ENCODE peak calls at places on chromosomes 12 and 14, in ten cellular contexts. X, B, E, C, Q, G, D, T, R and I are unnamed samples.

GRCh38 chr12:67663121-67663520 is 14.6 kb downstream of the DYRK2 start:
- DNase-seq in G (no peak), E (no peak), X (no peak), R (no peak), C (no peak), B (peak), D (no peak), T (peak), Q (no peak), I (peak)

GRCh38 chr12:109099426-109100020 is 2.1 kb downstream of the UNG start:
- DNase-seq in E (no peak), T (no peak), Q (no peak), G (no peak), R (no peak), D (no peak), B (no peak), C (no peak), X (no peak), I (no peak)

GRCh38 chr14:59422069-59422881 is 42.9 kb downstream of the GPR135 start:
- DNase-seq in T (peak), C (no peak), B (no peak), X (no peak), R (no peak), E (no peak), D (no peak), Q (peak), G (no peak), I (peak)

GRCh38 chr12:112473056-112473455 is 54.3 kb downstream of the PTPN11 start:
- DNase-seq in Q (no peak), B (no peak), G (no peak), R (no peak), E (no peak), X (no peak), D (no peak), C (no peak), T (no peak), I (no peak)

GRCh38 chr14:96722751-96723150 is 74.4 kb upstream of the VRK1 start:
- DNase-seq in E (no peak), G (no peak), R (no peak), B (no peak), X (no peak), Q (no peak), D (no peak), C (no peak), T (no peak), I (no peak)

GRCh38 chr12:34301251-34302130 is 279.2 kb downstream of the ALG10 start:
- DNase-seq in T (no peak), C (no peak), Q (no peak), D (no peak), E (no peak), R (no peak), X (no peak), G (no peak), B (no peak), I (no peak)

GRCh38 chr14:65637780-65638179 is 225.2 kb downstream of the FUT8 start:
- DNase-seq in T (peak), R (no peak), C (no peak), D (no peak), G (no peak), Q (no peak), E (no peak), B (no peak), X (no peak), I (no peak)

GRCh38 chr12:6786416-6787094 is 2.8 kb upstream of the CD4 start:
- DNase-seq in G (no peak), D (no peak), Q (no peak), T (no peak), C (no peak), B (no peak), X (no peak), R (peak), E (no peak), I (no peak)

GRCh38 chr12:13124661-13125505 is 21.4 kb upstream of the GSG1 start:
- DNase-seq in E (no peak), Q (no peak), R (no peak), X (no peak), G (no peak), C (no peak), D (no peak), B (no peak), T (peak), I (peak)

GRCh38 chr12:32535260-32535999 is 136.1 kb downstream of the FGD4 start:
- DNase-seq in B (no peak), Q (no peak), G (peak), E (peak), D (peak), R (no peak), X (peak), C (peak), T (peak), I (peak)

GRCh38 chr14:24011051-24011450 is 22.3 kb downstream of the DHRS4L2 start:
- DNase-seq in B (no peak), T (no peak), Q (no peak), G (no peak), C (no peak), D (no peak), E (no peak), R (no peak), X (no peak), I (no peak)

GRCh38 chr14:75182820-75183219 is 6.4 kb upstream of the TMED10 start:
- DNase-seq in B (peak), C (no peak), T (peak), X (no peak), G (no peak), R (no peak), D (no peak), Q (no peak), E (peak), I (peak)

GRCh38 chr12:71610036-71610795 is 53.4 kb downstream of the ZFC3H1 start:
- DNase-seq in E (no peak), X (no peak), T (no peak), C (no peak), B (no peak), G (no peak), D (no peak), R (no peak), Q (no peak), I (no peak)

GRCh38 chr14:91154851-91155625 is 41.2 kb downstream of the DGLUCY start:
- DNase-seq in D (no peak), Q (no peak), X (peak), G (no peak), B (no peak), C (no peak), R (no peak), T (peak), E (peak), I (peak)

GRCh38 chr14:60760209-60760608 is 25.6 kb downstream of the MNAT1 start:
- DNase-seq in R (no peak), T (no peak), E (no peak), G (no peak), X (no peak), Q (no peak), D (no peak), C (no peak), B (no peak), I (no peak)

GRCh38 chr12:112964915-112965314 is 13.4 kb upstream of the OAS2 start:
- DNase-seq in X (no peak), B (no peak), D (no peak), E (no peak), Q (no peak), C (no peak), T (no peak), R (no peak), G (no peak), I (no peak)

GRCh38 chr12:105922670-105923102 is 216.1 kb downstream of the NUAK1 start:
- DNase-seq in R (no peak), T (peak), D (no peak), Q (no peak), G (no peak), X (no peak), C (no peak), E (no peak), B (no peak), I (peak)

GRCh38 chr12:40344312-40344711 is 119.5 kb downstream of the LRRK2 start:
- DNase-seq in D (no peak), X (no peak), B (no peak), G (no peak), E (no peak), T (no peak), R (no peak), Q (no peak), C (no peak), I (no peak)

GRCh38 chr14:33930464-33930863 is 20.4 kb downstream of the EGLN3 start:
- DNase-seq in G (no peak), B (no peak), D (no peak), C (no peak), X (no peak), E (no peak), Q (no peak), T (peak), R (no peak), I (no peak)

GRCh38 chr12:124085419-124085818 is 112.4 kb downstream of the ZNF664 start:
- DNase-seq in G (no peak), T (no peak), D (no peak), C (no peak), R (no peak), E (no peak), X (no peak), Q (no peak), B (no peak), I (no peak)

GRCh38 chr12:107200394-107200793 is 107.0 kb upstream of the CRY1 start:
- DNase-seq in E (no peak), R (no peak), G (no peak), B (no peak), D (no peak), C (no peak), Q (no peak), X (no peak), T (peak), I (peak)

GRCh38 chr12:131087302-131087818 is 133.7 kb downstream of the ADGRD1 start:
- DNase-seq in B (no peak), X (no peak), G (peak), R (no peak), Q (no peak), E (no peak), T (no peak), D (peak), C (no peak), I (no peak)

GRCh38 chr12:126469211-126469610 is 1404.0 kb downstream of the AACS start:
- DNase-seq in T (no peak), D (no peak), C (no peak), E (no peak), R (no peak), B (peak), G (no peak), Q (no peak), X (no peak), I (no peak)

GRCh38 chr12:114662512-114663177 is 21.3 kb downstream of the TBX3 start:
- DNase-seq in C (no peak), T (peak), R (peak), D (peak), X (peak), B (peak), Q (peak), E (peak), G (peak), I (peak)

GRCh38 chr12:96623155-96623554 is 133.8 kb downstream of the CFAP54 start:
- DNase-seq in E (no peak), T (no peak), G (no peak), Q (no peak), C (no peak), X (no peak), R (no peak), B (no peak), D (no peak), I (no peak)

GRCh38 chr12:20950248-20950647 is 139.7 kb downstream of the SLCO1B3 start:
- DNase-seq in C (no peak), D (no peak), Q (no peak), R (no peak), T (peak), E (no peak), G (no peak), B (no peak), X (no peak), I (peak)

GRCh38 chr14:63203618-63204406 is 431 bp upstream of the RHOJ start:
- DNase-seq in C (peak), E (peak), Q (no peak), T (peak), D (peak), G (peak), B (peak), X (peak), R (no peak), I (peak)
- TF ChIP-seq CTCF in C (peak), E (no peak), Q (no peak), T (peak), D (no peak), G (peak), B (peak), X (no peak), R (no peak), I (peak)

DNA sequence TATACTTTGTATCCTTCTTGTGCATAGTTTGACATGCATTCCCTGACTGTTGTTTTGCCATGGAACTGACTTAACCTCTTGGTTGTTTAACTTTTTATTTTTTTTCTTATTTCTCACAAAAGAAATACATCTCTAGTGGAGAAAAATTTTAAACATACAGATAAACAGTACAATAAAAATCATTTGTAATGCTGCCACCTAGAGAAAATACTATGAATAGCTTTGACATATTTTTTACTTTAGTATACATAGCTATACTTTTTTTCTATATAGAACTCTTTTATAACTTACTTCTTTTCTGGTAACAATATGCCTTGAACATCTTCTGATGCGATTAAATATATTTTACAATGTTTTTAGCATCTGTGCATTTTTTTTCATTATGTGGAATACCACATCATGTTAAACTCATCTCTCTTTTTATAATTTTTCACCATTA is 184.5 kb downstream of the AKAP6 start:
- DNase-seq in Q (no peak), D (no peak), E (no peak), C (no peak), R (no peak), G (no peak), X (no peak), B (no peak), T (peak), I (peak)
- TF ChIP-seq CTCF in Q (peak), D (peak), E (peak), C (peak), R (no peak), G (peak), X (no peak), B (peak), T (peak), I (peak)

DNA sequence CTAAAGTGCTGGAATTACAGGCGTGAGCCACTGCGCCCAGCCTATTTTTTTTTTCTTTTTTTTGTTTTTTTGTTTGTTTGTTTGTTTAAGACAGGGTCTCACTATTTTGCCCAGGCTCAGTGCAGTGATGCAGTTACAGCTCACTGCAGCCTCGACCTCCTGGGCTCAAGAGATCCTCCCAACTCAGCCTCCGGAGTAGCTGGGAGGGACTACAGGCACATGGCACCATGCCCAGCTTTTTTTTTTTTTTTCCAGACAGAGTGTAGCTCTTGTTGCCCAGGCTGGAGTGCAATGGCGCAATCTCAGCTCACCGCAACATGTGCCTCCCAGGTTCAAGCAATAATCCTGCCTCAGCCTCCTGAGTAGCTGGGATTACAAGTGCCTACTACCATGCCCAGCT is 5.8 kb upstream of the ITFG2 start:
- DNase-seq in T (peak), Q (no peak), X (no peak), E (no peak), B (no peak), R (no peak), G (no peak), C (no peak), D (no peak), I (peak)
- TF ChIP-seq CTCF in T (no peak), Q (no peak), X (no peak), E (no peak), B (no peak), R (no peak), G (no peak), C (no peak), D (no peak), I (no peak)

GRCh38 chr14:105945891-105946290 is 419.5 kb downstream of the TMEM121 start:
- DNase-seq in Q (no peak), R (peak), T (no peak), G (peak), X (peak), C (no peak), B (no peak), D (no peak), E (no peak), I (no peak)
- TF ChIP-seq CTCF in Q (no peak), R (no peak), T (no peak), G (no peak), X (no peak), C (no peak), B (no peak), D (no peak), E (no peak), I (no peak)

DNA sequence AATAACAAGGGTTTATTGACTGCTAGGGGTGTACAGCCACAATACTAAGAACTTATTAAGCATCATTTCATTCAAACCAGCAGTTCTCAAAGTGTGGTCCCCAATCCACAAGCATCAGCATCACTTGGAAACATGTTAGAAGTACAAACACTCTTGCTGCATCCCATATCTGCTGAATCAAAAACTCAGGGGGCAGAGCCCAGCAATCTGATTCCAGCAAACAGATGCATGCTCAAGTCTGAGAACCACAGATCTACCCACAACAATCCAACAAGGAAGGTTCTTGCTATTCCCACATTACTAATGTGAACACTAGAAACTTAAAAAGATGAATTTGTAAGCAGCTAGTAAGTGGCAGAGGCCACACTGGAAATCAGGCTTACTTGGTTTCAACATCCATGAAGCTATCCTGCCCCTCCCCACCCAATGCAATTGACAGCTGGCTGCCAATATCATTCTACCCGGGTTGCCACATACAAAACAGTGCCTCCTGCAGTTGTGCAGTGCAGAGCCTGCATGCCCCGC is 6.2 kb downstream of the KRT77 start:
- DNase-seq in T (no peak), C (no peak), X (no peak), G (no peak), B (no peak), E (no peak), D (no peak), R (no peak), Q (no peak), I (no peak)
- TF ChIP-seq CTCF in T (no peak), C (no peak), X (no peak), G (no peak), B (no peak), E (no peak), D (no peak), R (no peak), Q (no peak), I (no peak)

DNA sequence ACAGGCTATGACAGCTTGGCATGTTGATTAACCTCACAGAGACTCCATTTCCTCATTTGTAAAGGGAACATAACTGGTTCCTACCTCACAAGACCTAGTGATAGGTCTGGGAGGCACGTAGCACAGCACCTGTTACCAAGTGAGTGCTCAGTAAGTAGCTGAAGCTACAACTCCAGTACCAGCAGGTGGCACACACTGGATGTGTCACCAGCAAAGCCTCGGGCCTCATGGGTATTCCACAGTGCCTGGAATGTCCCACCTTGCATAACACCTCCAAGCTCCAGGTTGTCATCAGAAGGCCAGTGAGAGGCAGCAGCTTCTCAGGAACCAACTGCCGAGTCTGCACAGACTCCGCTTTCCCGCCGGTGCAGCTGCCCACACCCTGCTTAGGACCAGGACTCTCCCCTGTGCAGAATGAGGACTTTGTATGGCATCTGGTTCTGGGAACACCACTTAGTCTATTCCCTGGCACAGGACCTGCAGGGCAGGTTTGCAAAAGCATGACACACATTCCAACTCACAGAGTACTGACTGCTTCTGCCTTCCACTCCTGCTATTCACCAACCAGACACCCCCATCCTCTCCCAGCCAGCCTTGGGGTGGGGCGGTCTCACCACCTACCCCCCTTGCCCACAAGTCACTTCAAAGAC is 4.2 kb downstream of the VDR start:
- DNase-seq in X (peak), Q (no peak), G (no peak), C (no peak), T (no peak), D (no peak), B (no peak), E (peak), R (no peak), I (no peak)
- TF ChIP-seq CTCF in X (no peak), Q (no peak), G (peak), C (no peak), T (no peak), D (no peak), B (no peak), E (no peak), R (no peak), I (no peak)